ENCODE peak calls at places on chromosome 17, in five cellular contexts. S is bronchial epithelial cell, W is NCI-H748 treated with DMSO at 0.1 percent for 48 hours, F is hippocampal formation, C is substantia nigra. Z is an unnamed sample.

GRCh38 chr17:1315891-1316403 is 36.5 kb downstream of the TRARG1 start:
- DNase-seq in S (no peak), F (no peak), W (peak; percentile 76), C (no peak), Z (no peak)

GRCh38 chr17:67200727-67201301 is 44.2 kb downstream of the HELZ start:
- DNase-seq in C (no peak), W (no peak), S (peak; percentile 22), F (no peak), Z (no peak)

GRCh38 chr17:225551-225950 is 44.1 kb upstream of the DOC2B start:
- DNase-seq in S (no peak), C (no peak), W (no peak), F (no peak), Z (no peak)

GRCh38 chr17:82242977-82243647 is 14.3 kb downstream of the SLC16A3 start:
- DNase-seq in C (peak; percentile 71), F (peak; percentile 77), S (peak; percentile 67), W (no peak), Z (no peak)

GRCh38 chr17:82985973-82986372 is 93.4 kb upstream of the METRNL start:
- DNase-seq in W (no peak), C (no peak), F (no peak), S (no peak), Z (peak; percentile 49)

GRCh38 chr17:68709995-68710780 is 109.0 kb upstream of the FAM20A start:
- DNase-seq in S (no peak), C (no peak), W (no peak), F (no peak), Z (no peak)

GRCh38 chr17:44324571-44325275 is at the start of gene SLC25A39:
- DNase-seq in C (peak; percentile 83), W (peak; percentile 73), S (peak; percentile 77), F (peak; percentile 92), Z (peak; percentile 94)

GRCh38 chr17:79024901-79025737 is 1.1 kb downstream of the C1QTNF1 start:
- DNase-seq in F (no peak), W (no peak), C (no peak), S (no peak), Z (no peak)

GRCh38 chr17:81331527-81332043 is 36.5 kb upstream of the SLC38A10 start:
- DNase-seq in S (no peak), W (no peak), F (no peak), C (no peak), Z (no peak)

GRCh38 chr17:32671891-32672290 is 185.1 kb downstream of the CDK5R1 start:
- DNase-seq in F (no peak), C (no peak), S (no peak), W (no peak), Z (no peak)

Z was measured in WTC11.